ENCODE peak calls at places on chromosomes 3 and 15, in four cellular contexts. H is sigmoid colon, I is suprapubic skin, J is H1. F is an unnamed sample.

GRCh38 chr3:127690106-127690505 is 17.4 kb downstream of the ABTB1 start:
- DNase-seq in H (peak; percentile 60), J (no peak), I (no peak), F (no peak)

GRCh38 chr3:8652323-8652987 is 7.9 kb upstream of the SSUH2 start:
- DNase-seq in H (peak; percentile 10), I (no peak), J (no peak), F (no peak)

GRCh38 chr15:38406451-38406850 is 47.5 kb upstream of the FAM98B start:
- DNase-seq in H (no peak), I (no peak), J (no peak), F (no peak)

GRCh38 chr3:114428173-114428606 is 134.4 kb downstream of the TIGIT start:
- DNase-seq in I (no peak), H (no peak), J (no peak), F (no peak)

GRCh38 chr3:112579232-112579631 is 17.4 kb downstream of the SLC35A5 start:
- DNase-seq in J (no peak), I (no peak), H (no peak), F (no peak)

GRCh38 chr3:123412811-123413588 is 35.9 kb downstream of the ADCY5 start:
- DNase-seq in I (no peak), J (no peak), H (peak; percentile 82), F (peak; percentile 24)

GRCh38 chr3:43870110-43870509 is 179.4 kb downstream of the ABHD5 start:
- DNase-seq in I (no peak), J (no peak), H (no peak), F (no peak)

GRCh38 chr15:41955100-41955499 is 17.3 kb downstream of the EHD4 start:
- DNase-seq in H (no peak), I (no peak), J (no peak), F (no peak)

GRCh38 chr3:69143605-69144004 is 21.2 kb upstream of the LMOD3 start:
- DNase-seq in I (no peak), H (no peak), J (no peak), F (no peak)

GRCh38 chr3:62500556-62501294 is 127.4 kb upstream of the FEZF2 start:
- DNase-seq in H (no peak), I (no peak), J (no peak), F (no peak)

GRCh38 chr3:112681822-112682325 is 40.9 kb upstream of the CCDC80 start:
- DNase-seq in H (no peak), I (no peak), J (no peak), F (no peak)

GRCh38 chr3:136074546-136074945 is 109.0 kb downstream of the PPP2R3A start:
- DNase-seq in H (no peak), I (no peak), J (no peak), F (no peak)

GRCh38 chr15:42038401-42038800 is 17.6 kb upstream of the PLA2G4E start:
- DNase-seq in H (no peak), J (no peak), I (peak; percentile 20), F (no peak)

GRCh38 chr3:186842426-186843038 is at the start of gene ADIPOQ:
- DNase-seq in J (no peak), H (no peak), I (no peak), F (no peak)

GRCh38 chr15:100193277-100193860 is 148.4 kb downstream of the ADAMTS17 start:
- DNase-seq in J (no peak), H (peak; percentile 55), I (no peak), F (no peak)

GRCh38 chr3:11431319-11431718 is 159.1 kb downstream of the ATG7 start:
- DNase-seq in H (no peak), J (no peak), I (no peak), F (no peak)
- H3K27ac ChIP-seq in H (no peak overlapping the region), J (no peak overlapping the region), I (peak overlapping the region; percentile 57), F (no peak overlapping the region)

GRCh38 chr3:182969277-182969676 is 11.1 kb downstream of the DCUN1D1 start:
- DNase-seq in H (no peak), J (no peak), I (no peak), F (no peak)
- TF ChIP-seq POLR2A in H (no peak), J (no peak), I (no peak), F (no peak)

DNA sequence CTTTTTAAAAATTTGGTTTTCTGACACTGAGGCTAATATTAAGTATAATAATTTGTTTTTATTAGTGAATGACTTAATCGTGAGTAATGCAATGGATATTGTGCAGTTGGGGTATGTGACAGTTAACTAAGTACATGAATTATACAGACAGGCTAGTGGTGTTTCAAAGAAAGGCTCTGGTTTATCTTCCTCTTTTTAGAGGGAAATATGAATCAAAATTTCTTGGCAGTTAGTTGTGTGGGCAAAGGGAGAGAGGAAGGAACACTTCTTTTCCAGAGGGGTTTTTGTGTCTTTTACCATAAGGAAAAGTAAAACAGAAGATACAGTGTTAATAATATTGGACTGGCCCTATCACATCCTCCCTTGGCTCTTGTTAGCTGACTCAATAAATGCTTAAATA is 2.7 kb downstream of the ZNF654 start:
- DNase-seq in H (no peak), J (no peak), I (no peak), F (no peak)
- TF ChIP-seq EP300 in H (no peak), J (no peak), I (no peak), F (no peak)

GRCh38 chr3:156762631-156763185 is 63.4 kb upstream of the LEKR1 start:
- DNase-seq in H (peak; percentile 58), J (no peak), I (no peak), F (no peak)
- H3K27ac ChIP-seq in H (peak overlapping the region; percentile 66), J (no peak overlapping the region), I (no peak overlapping the region), F (no peak overlapping the region)

DNA sequence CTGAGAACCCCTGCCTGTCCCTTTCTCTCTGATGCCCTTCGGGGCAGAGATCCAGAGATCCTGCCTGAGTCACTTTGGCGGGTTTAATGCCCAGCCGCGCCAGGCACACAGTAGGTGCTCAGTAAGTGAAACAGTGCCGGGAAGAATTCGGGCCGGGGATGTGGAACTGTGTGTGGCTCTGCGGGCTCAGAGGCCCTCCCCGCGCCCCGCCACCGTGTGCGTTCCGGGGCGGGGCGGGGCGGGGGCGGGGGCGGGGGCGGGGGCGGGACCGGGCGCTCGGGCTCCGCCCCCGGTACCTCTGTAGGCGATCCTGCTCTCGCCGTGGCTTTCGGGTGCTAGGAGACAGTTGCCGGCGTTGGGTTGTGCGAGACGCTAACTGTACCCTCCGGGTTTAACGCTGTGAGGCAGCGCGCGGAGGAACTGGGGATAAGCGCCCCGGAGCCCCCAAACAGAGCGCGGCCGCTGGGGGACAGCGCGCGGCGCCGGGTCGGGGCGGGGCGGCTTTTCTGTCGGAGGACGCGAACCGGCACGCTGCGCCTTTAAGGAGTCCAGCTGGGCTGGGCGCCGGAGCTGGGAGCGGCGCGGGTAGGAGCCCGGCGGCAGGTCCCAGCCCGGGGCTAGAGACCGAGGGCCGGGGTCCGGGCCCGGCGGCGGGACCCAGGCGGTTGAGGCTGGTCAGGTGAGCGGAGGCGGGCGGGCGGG is at the start of gene ABHD6:
- DNase-seq in H (peak; percentile 89), I (peak; percentile 88), J (no peak), F (peak; percentile 65)
- TF ChIP-seq POLR2A in H (no peak), I (no peak), J (no peak), F (peak; percentile 29)

GRCh38 chr3:64760258-64760657 is 72.5 kb upstream of the ADAMTS9 start:
- DNase-seq in J (no peak), I (no peak), H (no peak), F (no peak)

GRCh38 chr3:64761729-64762432 is 74.1 kb upstream of the ADAMTS9 start:
- DNase-seq in J (no peak), I (no peak), H (no peak), F (no peak)

GRCh38 chr3:64756587-64756986 is 68.8 kb upstream of the ADAMTS9 start:
- DNase-seq in J (no peak), H (no peak), I (no peak), F (no peak)

GRCh38 chr3:64763980-64764379 is 76.2 kb upstream of the ADAMTS9 start:
- DNase-seq in I (no peak), J (no peak), H (no peak), F (no peak)

DNA sequence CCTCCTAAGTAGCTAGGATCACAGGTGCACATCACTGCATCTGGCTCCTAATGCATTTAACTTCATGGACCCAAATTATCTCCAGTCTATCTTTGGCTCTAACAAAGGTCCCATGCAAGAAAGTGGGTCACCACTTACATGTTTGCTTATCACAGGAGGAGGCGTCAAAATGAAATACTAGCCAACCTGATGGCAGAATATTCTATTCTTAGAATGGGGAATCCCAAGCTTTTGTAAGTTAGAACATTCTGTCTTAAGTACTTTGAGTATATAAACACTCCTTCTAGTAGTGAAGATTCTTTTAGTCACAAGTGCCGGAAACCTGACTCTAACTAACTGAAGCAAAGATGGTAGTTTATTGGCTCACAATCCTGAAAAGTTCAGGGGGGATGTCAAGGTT is 72.0 kb upstream of the ADAMTS9 start:
- DNase-seq in I (no peak), H (no peak), J (no peak), F (no peak)
- TF ChIP-seq EP300 in I (peak; percentile 77), H (peak; percentile 98), J (no peak), F (no peak)

GRCh38 chr3:182738583-182739514 is 54.5 kb upstream of the ATP11B start:
- DNase-seq in J (no peak), H (no peak), I (no peak), F (no peak)
- H3K27ac ChIP-seq in J (no peak overlapping the region), H (no peak overlapping the region), I (peak overlapping the region; percentile 61), F (no peak overlapping the region)

F was measured in tibial nerve.